ENCODE peak calls at places on chromosome 5, in four cellular contexts. One of them, this sample, is unnamed.

GRCh38 chr5:58599217-58599616 is 16.3 kb downstream of the RAB3C start:
- DNase-seq in activated CD4-positive, alpha-beta T cell treated with anti-CD3 and anti-CD28 coated beads for 24 hours: no peak
- DNase-seq in ELR: no peak
- DNase-seq in NCI-H446: no peak
- DNase-seq in this sample: no peak

GRCh38 chr5:141760193-141760592 is 78.2 kb upstream of the ARAP3 start:
- DNase-seq in activated CD4-positive, alpha-beta T cell treated with anti-CD3 and anti-CD28 coated beads for 24 hours: no peak
- DNase-seq in ELR: no peak
- DNase-seq in NCI-H446: no peak
- DNase-seq in this sample: no peak

GRCh38 chr5:5497132-5497748 is 74.8 kb downstream of the ICE1 start:
- DNase-seq in activated CD4-positive, alpha-beta T cell treated with anti-CD3 and anti-CD28 coated beads for 24 hours: no peak
- DNase-seq in ELR: peak; percentile 68
- DNase-seq in NCI-H446: no peak
- DNase-seq in this sample: peak; percentile 54

GRCh38 chr5:173454764-173455598 is 126.8 kb upstream of the STC2 start:
- DNase-seq in activated CD4-positive, alpha-beta T cell treated with anti-CD3 and anti-CD28 coated beads for 24 hours: no peak
- DNase-seq in ELR: peak; percentile 100
- DNase-seq in NCI-H446: no peak
- DNase-seq in this sample: peak; percentile 100

GRCh38 chr5:129749101-129749500 is 1.2 kb downstream of the MINAR2 start:
- DNase-seq in activated CD4-positive, alpha-beta T cell treated with anti-CD3 and anti-CD28 coated beads for 24 hours: no peak
- DNase-seq in ELR: no peak
- DNase-seq in NCI-H446: no peak
- DNase-seq in this sample: no peak

GRCh38 chr5:163459465-163459887 is 426 bp downstream of the NUDCD2 start:
- DNase-seq in activated CD4-positive, alpha-beta T cell treated with anti-CD3 and anti-CD28 coated beads for 24 hours: no peak
- DNase-seq in ELR: no peak
- DNase-seq in NCI-H446: no peak
- DNase-seq in this sample: no peak

GRCh38 chr5:113022661-113023060 is 46.1 kb downstream of the DCP2 start:
- DNase-seq in activated CD4-positive, alpha-beta T cell treated with anti-CD3 and anti-CD28 coated beads for 24 hours: no peak
- DNase-seq in ELR: peak; percentile 78
- DNase-seq in NCI-H446: no peak
- DNase-seq in this sample: peak; percentile 40

GRCh38 chr5:115977988-115978387 is 15.7 kb downstream of the LVRN start:
- DNase-seq in activated CD4-positive, alpha-beta T cell treated with anti-CD3 and anti-CD28 coated beads for 24 hours: no peak
- DNase-seq in ELR: peak; percentile 88
- DNase-seq in NCI-H446: no peak
- DNase-seq in this sample: peak; percentile 84

GRCh38 chr5:52707626-52708025 is 80.1 kb upstream of the ITGA1 start:
- DNase-seq in activated CD4-positive, alpha-beta T cell treated with anti-CD3 and anti-CD28 coated beads for 24 hours: no peak
- DNase-seq in ELR: no peak
- DNase-seq in NCI-H446: no peak
- DNase-seq in this sample: no peak